ENCODE peak calls at places on chromosomes 5 and 9, in six cellular contexts. One of them, this sample, is unnamed.

GRCh38 chr9:101705135-101705661 is 33.2 kb downstream of the GRIN3A start:
- DNase-seq in T-helper 22 cell: no peak
- DNase-seq in IMR-90: no peak
- DNase-seq in lower leg skin: peak
- DNase-seq in Caco-2: peak
- DNase-seq in Panc1: no peak
- DNase-seq in this sample: no peak

GRCh38 chr5:148353634-148354033 is 18.3 kb downstream of the SPINK9 start:
- DNase-seq in T-helper 22 cell: no peak
- DNase-seq in IMR-90: no peak
- DNase-seq in lower leg skin: no peak
- DNase-seq in Caco-2: no peak
- DNase-seq in Panc1: no peak
- DNase-seq in this sample: no peak

GRCh38 chr9:18566125-18566524 is 92.2 kb downstream of the ADAMTSL1 start:
- DNase-seq in T-helper 22 cell: no peak
- DNase-seq in IMR-90: peak
- DNase-seq in lower leg skin: no peak
- DNase-seq in Caco-2: no peak
- DNase-seq in Panc1: peak
- DNase-seq in this sample: peak

GRCh38 chr5:179858241-179858585 is 404 bp downstream of the MRNIP start:
- DNase-seq in T-helper 22 cell: peak
- DNase-seq in IMR-90: peak
- DNase-seq in lower leg skin: no peak
- DNase-seq in Caco-2: no peak
- DNase-seq in Panc1: no peak
- DNase-seq in this sample: no peak

GRCh38 chr5:131209506-131210191 is 38.9 kb downstream of the LYRM7 start:
- DNase-seq in T-helper 22 cell: peak
- DNase-seq in IMR-90: no peak
- DNase-seq in lower leg skin: no peak
- DNase-seq in Caco-2: no peak
- DNase-seq in Panc1: no peak
- DNase-seq in this sample: no peak

GRCh38 chr5:155729684-155730059 is 597.3 kb upstream of the SGCD start:
- DNase-seq in T-helper 22 cell: no peak
- DNase-seq in IMR-90: no peak
- DNase-seq in lower leg skin: no peak
- DNase-seq in Caco-2: no peak
- DNase-seq in Panc1: no peak
- DNase-seq in this sample: no peak

GRCh38 chr9:89592201-89592815 is 12.5 kb upstream of the GADD45G start:
- DNase-seq in T-helper 22 cell: no peak
- DNase-seq in IMR-90: no peak
- DNase-seq in lower leg skin: no peak
- DNase-seq in Caco-2: no peak
- DNase-seq in Panc1: no peak
- DNase-seq in this sample: no peak

GRCh38 chr5:175743676-175744210 is 85.9 kb downstream of the HRH2 start:
- DNase-seq in T-helper 22 cell: no peak
- DNase-seq in IMR-90: peak
- DNase-seq in lower leg skin: peak
- DNase-seq in Caco-2: no peak
- DNase-seq in Panc1: no peak
- DNase-seq in this sample: no peak

GRCh38 chr5:2542821-2543220 is 208.7 kb downstream of the IRX2 start:
- DNase-seq in T-helper 22 cell: no peak
- DNase-seq in IMR-90: no peak
- DNase-seq in lower leg skin: no peak
- DNase-seq in Caco-2: no peak
- DNase-seq in Panc1: no peak
- DNase-seq in this sample: no peak

GRCh38 chr5:14766591-14766990 is 102.1 kb downstream of the OTULIN start:
- DNase-seq in T-helper 22 cell: no peak
- DNase-seq in IMR-90: no peak
- DNase-seq in lower leg skin: no peak
- DNase-seq in Caco-2: no peak
- DNase-seq in Panc1: no peak
- DNase-seq in this sample: no peak

GRCh38 chr5:83718195-83718825 is 2.3 kb downstream of the HAPLN1 start:
- DNase-seq in T-helper 22 cell: no peak
- DNase-seq in IMR-90: peak
- DNase-seq in lower leg skin: no peak
- DNase-seq in Caco-2: peak
- DNase-seq in Panc1: peak
- DNase-seq in this sample: peak

GRCh38 chr9:104856413-104856941 is 71.5 kb downstream of the ABCA1 start:
- DNase-seq in T-helper 22 cell: no peak
- DNase-seq in IMR-90: peak
- DNase-seq in lower leg skin: no peak
- DNase-seq in Caco-2: no peak
- DNase-seq in Panc1: no peak
- DNase-seq in this sample: peak

GRCh38 chr9:121399883-121400607 is 30.0 kb upstream of the STOM start:
- DNase-seq in T-helper 22 cell: no peak
- DNase-seq in IMR-90: peak
- DNase-seq in lower leg skin: no peak
- DNase-seq in Caco-2: no peak
- DNase-seq in Panc1: peak
- DNase-seq in this sample: peak

GRCh38 chr5:135453613-135454012 is 1.5 kb upstream of the TIFAB start:
- DNase-seq in T-helper 22 cell: no peak
- DNase-seq in IMR-90: no peak
- DNase-seq in lower leg skin: no peak
- DNase-seq in Caco-2: no peak
- DNase-seq in Panc1: no peak
- DNase-seq in this sample: no peak

GRCh38 chr9:83957029-83957513 is 22.9 kb downstream of the HNRNPK start:
- DNase-seq in T-helper 22 cell: no peak
- DNase-seq in IMR-90: no peak
- DNase-seq in lower leg skin: no peak
- DNase-seq in Caco-2: no peak
- DNase-seq in Panc1: no peak
- DNase-seq in this sample: no peak

GRCh38 chr5:90410178-90410762 is 714 bp upstream of the CETN3 start:
- DNase-seq in T-helper 22 cell: no peak
- DNase-seq in IMR-90: no peak
- DNase-seq in lower leg skin: no peak
- DNase-seq in Caco-2: no peak
- DNase-seq in Panc1: no peak
- DNase-seq in this sample: no peak

GRCh38 chr9:137435980-137436760 is 5.0 kb downstream of the ENTPD8 start:
- DNase-seq in T-helper 22 cell: no peak
- DNase-seq in IMR-90: peak
- DNase-seq in lower leg skin: peak
- DNase-seq in Caco-2: no peak
- DNase-seq in Panc1: no peak
- DNase-seq in this sample: no peak

GRCh38 chr9:120841930-120842684 is 615 bp downstream of the PSMD5 start:
- DNase-seq in T-helper 22 cell: no peak
- DNase-seq in IMR-90: peak
- DNase-seq in lower leg skin: no peak
- DNase-seq in Caco-2: no peak
- DNase-seq in Panc1: no peak
- DNase-seq in this sample: no peak

GRCh38 chr9:129500166-129500862 is 120.6 kb downstream of the C9orf50 start:
- DNase-seq in T-helper 22 cell: no peak
- DNase-seq in IMR-90: no peak
- DNase-seq in lower leg skin: no peak
- DNase-seq in Caco-2: no peak
- DNase-seq in Panc1: no peak
- DNase-seq in this sample: no peak

GRCh38 chr5:113102121-113102531 is 125.5 kb downstream of the DCP2 start:
- DNase-seq in T-helper 22 cell: no peak
- DNase-seq in IMR-90: peak
- DNase-seq in lower leg skin: no peak
- DNase-seq in Caco-2: no peak
- DNase-seq in Panc1: no peak
- DNase-seq in this sample: no peak

GRCh38 chr9:93091453-93092081 is 4.5 kb upstream of the CARD19 start:
- DNase-seq in T-helper 22 cell: no peak
- DNase-seq in IMR-90: peak
- DNase-seq in lower leg skin: peak
- DNase-seq in Caco-2: no peak
- DNase-seq in Panc1: no peak
- DNase-seq in this sample: peak

GRCh38 chr5:146520731-146521130 is 4.7 kb upstream of the GPR151 start:
- DNase-seq in T-helper 22 cell: no peak
- DNase-seq in IMR-90: no peak
- DNase-seq in lower leg skin: no peak
- DNase-seq in Caco-2: no peak
- DNase-seq in Panc1: no peak
- DNase-seq in this sample: no peak

GRCh38 chr9:136996361-136997281 is at the start of gene CLIC3:
- DNase-seq in T-helper 22 cell: no peak
- DNase-seq in IMR-90: no peak
- DNase-seq in lower leg skin: no peak
- DNase-seq in Caco-2: peak
- DNase-seq in Panc1: no peak
- DNase-seq in this sample: no peak

GRCh38 chr9:114303571-114303970 is 19.3 kb upstream of the ORM1 start:
- DNase-seq in T-helper 22 cell: no peak
- DNase-seq in IMR-90: no peak
- DNase-seq in lower leg skin: peak
- DNase-seq in Caco-2: no peak
- DNase-seq in Panc1: no peak
- DNase-seq in this sample: no peak

GRCh38 chr9:128005938-128006337 is 25.1 kb upstream of the EEIG1 start:
- DNase-seq in T-helper 22 cell: no peak
- DNase-seq in IMR-90: no peak
- DNase-seq in lower leg skin: peak
- DNase-seq in Caco-2: no peak
- DNase-seq in Panc1: no peak
- DNase-seq in this sample: no peak

GRCh38 chr9:129162901-129163670 is 15.0 kb downstream of the IER5L start:
- DNase-seq in T-helper 22 cell: no peak
- DNase-seq in IMR-90: peak
- DNase-seq in lower leg skin: no peak
- DNase-seq in Caco-2: no peak
- DNase-seq in Panc1: no peak
- DNase-seq in this sample: no peak

GRCh38 chr5:16862777-16863176 is 73.3 kb downstream of the MYO10 start:
- DNase-seq in T-helper 22 cell: no peak
- DNase-seq in IMR-90: no peak
- DNase-seq in lower leg skin: no peak
- DNase-seq in Caco-2: peak
- DNase-seq in Panc1: no peak
- DNase-seq in this sample: no peak

GRCh38 chr5:127898551-127899213 is 184.9 kb upstream of the SLC12A2 start:
- DNase-seq in T-helper 22 cell: no peak
- DNase-seq in IMR-90: peak
- DNase-seq in lower leg skin: no peak
- DNase-seq in Caco-2: no peak
- DNase-seq in Panc1: no peak
- DNase-seq in this sample: no peak

GRCh38 chr5:179263391-179264052 is 81.7 kb downstream of the ADAMTS2 start:
- DNase-seq in T-helper 22 cell: no peak
- DNase-seq in IMR-90: no peak
- DNase-seq in lower leg skin: peak
- DNase-seq in Caco-2: peak
- DNase-seq in Panc1: no peak
- DNase-seq in this sample: no peak

This sample was measured in epithelial cell of prostate.